ENCODE peak calls at places on chromosome 2, in nine cellular contexts. H is naive thymus-derived CD8-positive, alpha-beta T cell; S is activated T-cell treated with anti-CD3 and anti-CD28 coated beads for 1 hour; U is germinal center; B is neural progenitor cell; M is stimulated activated CD8-positive, alpha-beta memory T cell treated with anti-CD3 and anti-CD28 coated beads, Interleukin-15, amount 100 ng/mL, for 24 hours; Z is iPS-NIHi11; F is NAMALWA; C is naive B cell. A is an unnamed sample.

GRCh38 chr2:39881494-39881893 is 102.4 kb upstream of the THUMPD2 start:
- DNase-seq in H (no peak), F (no peak), S (no peak), B (no peak), Z (no peak), C (no peak), U (no peak), M (no peak), A (no peak)

GRCh38 chr2:195659114-195659513 is 2.1 kb downstream of the SLC39A10 start:
- DNase-seq in C (peak), M (no peak), F (peak), H (peak), B (no peak), U (peak), Z (no peak), S (no peak), A (peak)

GRCh38 chr2:37645836-37646235 is 25.6 kb downstream of the CDC42EP3 start:
- DNase-seq in B (no peak), Z (no peak), H (no peak), S (no peak), F (no peak), C (no peak), U (no peak), M (no peak), A (no peak)

GRCh38 chr2:125172181-125172580 is 1147.1 kb downstream of the CNTNAP5 start:
- DNase-seq in F (no peak), M (no peak), U (no peak), B (no peak), S (no peak), H (no peak), C (no peak), Z (no peak), A (no peak)

GRCh38 chr2:120722603-120723421 is 12.9 kb upstream of the GLI2 start:
- DNase-seq in B (peak), M (no peak), Z (peak), U (no peak), C (no peak), H (no peak), F (no peak), S (no peak), A (no peak)

GRCh38 chr2:99066075-99066557 is 75.4 kb upstream of the C2orf15 start:
- DNase-seq in F (peak), B (peak), Z (peak), H (peak), U (peak), M (no peak), C (peak), S (no peak), A (peak)

GRCh38 chr2:119230630-119231185 is 7.1 kb downstream of the STEAP3 start:
- DNase-seq in H (no peak), Z (no peak), C (no peak), F (no peak), U (no peak), M (no peak), B (peak), S (no peak), A (no peak)

GRCh38 chr2:28004086-28004485 is 113.6 kb downstream of the BABAM2 start:
- DNase-seq in Z (no peak), S (no peak), M (no peak), C (no peak), U (no peak), F (no peak), B (no peak), H (no peak), A (no peak)

GRCh38 chr2:105369777-105370690 is 28.8 kb downstream of the FHL2 start:
- DNase-seq in Z (peak), S (peak), F (peak), B (peak), H (peak), U (peak), M (peak), C (peak), A (peak)

GRCh38 chr2:67259581-67260347 is 137.4 kb upstream of the ETAA1 start:
- DNase-seq in M (no peak), S (no peak), B (no peak), H (no peak), Z (no peak), U (no peak), C (no peak), F (no peak), A (no peak)

GRCh38 chr2:62774555-62775366 is 69.2 kb downstream of the EHBP1 start:
- DNase-seq in S (no peak), F (peak), M (no peak), H (peak), U (peak), Z (peak), B (peak), C (peak), A (peak)

GRCh38 chr2:108169982-108170625 is 69.7 kb upstream of the SULT1C3 start:
- DNase-seq in B (peak), U (no peak), F (peak), C (no peak), S (no peak), Z (peak), M (no peak), H (no peak), A (peak)

A was measured in GM20000.